ENCODE peak calls at places on chromosomes 13 and 19, in four cellular contexts. K is psoas muscle, V is dorsolateral prefrontal cortex, S is adrenal gland. T is an unnamed sample.

GRCh38 chr13:93304868-93305613 is 78.4 kb downstream of the GPC6 start:
- DNase-seq in K (no peak), V (no peak), S (no peak), T (no peak)

GRCh38 chr19:18340237-18340989 is at the start of gene PGPEP1:
- DNase-seq in S (peak; percentile 69), V (peak; percentile 73), K (peak; percentile 84), T (no peak)

GRCh38 chr19:52196256-52196967 is 6.6 kb downstream of the PPP2R1A start:
- DNase-seq in K (no peak), S (no peak), V (no peak), T (no peak)

GRCh38 chr19:2477732-2478191 is 1.8 kb downstream of the GADD45B start:
- DNase-seq in K (peak; percentile 59), S (no peak), V (no peak), T (no peak)

GRCh38 chr13:41696163-41697003 is 239.0 kb downstream of the RGCC start:
- DNase-seq in S (peak; percentile 24), V (no peak), K (no peak), T (peak; percentile 33)

GRCh38 chr19:14758816-14759215 is 19.5 kb downstream of the ADGRE2 start:
- DNase-seq in V (no peak), S (no peak), K (no peak), T (no peak)

GRCh38 chr19:21463449-21464105 is 41.8 kb upstream of the ZNF429 start:
- DNase-seq in K (peak; percentile 58), S (peak; percentile 64), V (peak; percentile 85), T (no peak)

GRCh38 chr19:29060833-29061364 is 152.1 kb downstream of the UQCRFS1 start:
- DNase-seq in V (no peak), K (no peak), S (no peak), T (no peak)

GRCh38 chr13:40777166-40777956 is 6.4 kb upstream of the MRPS31 start:
- DNase-seq in K (no peak), V (no peak), S (peak; percentile 46), T (no peak)

GRCh38 chr19:5338661-5339469 is 1.7 kb downstream of the PTPRS start:
- DNase-seq in K (no peak), S (no peak), V (peak; percentile 32), T (no peak)

DNA sequence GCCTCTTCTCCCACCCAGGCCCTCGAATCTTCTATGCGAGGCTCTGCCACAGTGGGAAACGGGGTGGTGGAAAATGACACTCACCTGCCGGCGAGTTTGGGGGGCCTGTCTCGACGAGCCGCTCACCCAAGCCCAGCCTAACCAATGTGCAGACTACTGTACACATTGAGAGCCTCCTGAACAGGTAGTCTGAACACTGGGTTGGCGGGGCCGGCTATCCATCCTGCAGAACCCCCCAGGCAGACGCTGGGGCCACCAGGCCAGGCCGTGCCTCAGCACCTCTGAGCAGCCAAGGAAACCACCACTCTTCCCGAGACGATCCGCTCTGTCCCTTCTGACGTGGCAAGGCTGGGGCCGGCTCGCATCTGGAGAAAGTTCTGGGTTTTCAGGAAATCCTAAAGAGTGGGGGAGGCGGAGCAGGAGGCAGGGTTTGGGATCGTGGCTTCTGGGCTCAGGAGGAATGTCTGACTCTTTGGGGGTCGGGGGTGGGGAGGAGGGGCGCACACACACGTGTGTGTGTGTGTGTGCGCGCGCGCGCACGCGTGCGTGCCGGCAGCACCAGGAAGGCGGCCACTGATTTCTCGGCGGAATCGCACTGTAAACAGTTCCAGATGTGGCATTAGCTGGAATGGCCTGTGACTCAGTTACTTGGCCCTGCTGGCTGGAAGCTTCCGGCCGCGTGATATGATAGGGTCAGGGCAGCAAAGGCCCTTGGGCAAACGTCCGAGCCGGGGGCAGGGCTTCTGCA is 18.5 kb downstream of the TMED1 start:
- DNase-seq in V (no peak), K (peak; percentile 86), S (peak; percentile 53), T (peak; percentile 95)
- H3K27ac ChIP-seq in V (peak overlapping the region; percentile 64), K (peak overlapping the region; percentile 60), S (peak overlapping the region; percentile 53), T (peak overlapping the region; percentile 99)

DNA sequence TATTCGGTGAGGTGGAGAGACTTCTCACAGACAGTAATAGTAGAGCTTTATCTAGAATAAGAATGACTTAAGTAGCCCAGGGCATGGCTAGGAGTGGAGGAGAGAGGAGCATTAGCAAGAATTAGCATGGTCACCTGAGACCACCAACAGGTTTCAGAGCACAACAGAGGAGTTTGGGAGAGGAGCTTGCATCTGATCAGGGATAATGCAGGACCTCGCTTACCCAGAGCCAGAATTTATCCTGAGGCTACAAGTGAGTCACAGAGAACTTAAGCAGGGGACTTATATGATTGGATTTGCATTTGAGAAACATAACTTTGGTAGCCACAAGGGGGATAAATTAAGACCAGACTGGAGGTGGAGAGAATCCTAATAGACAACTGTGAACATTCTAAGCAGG is 102.1 kb upstream of the FNDC3A start:
- DNase-seq in K (no peak), V (no peak), S (no peak), T (no peak)
- TF ChIP-seq CTCF in K (no peak), V (no peak), S (no peak), T (peak; percentile 20)

GRCh38 chr13:24747248-24748151 is 16.5 kb upstream of the RNF17 start:
- DNase-seq in V (no peak), K (no peak), S (no peak), T (no peak)
- H3K4me3 ChIP-seq in V (peak overlapping the region; percentile 55), K (peak overlapping the region; percentile 56), S (no peak overlapping the region), T (peak overlapping the region; percentile 31)

DNA sequence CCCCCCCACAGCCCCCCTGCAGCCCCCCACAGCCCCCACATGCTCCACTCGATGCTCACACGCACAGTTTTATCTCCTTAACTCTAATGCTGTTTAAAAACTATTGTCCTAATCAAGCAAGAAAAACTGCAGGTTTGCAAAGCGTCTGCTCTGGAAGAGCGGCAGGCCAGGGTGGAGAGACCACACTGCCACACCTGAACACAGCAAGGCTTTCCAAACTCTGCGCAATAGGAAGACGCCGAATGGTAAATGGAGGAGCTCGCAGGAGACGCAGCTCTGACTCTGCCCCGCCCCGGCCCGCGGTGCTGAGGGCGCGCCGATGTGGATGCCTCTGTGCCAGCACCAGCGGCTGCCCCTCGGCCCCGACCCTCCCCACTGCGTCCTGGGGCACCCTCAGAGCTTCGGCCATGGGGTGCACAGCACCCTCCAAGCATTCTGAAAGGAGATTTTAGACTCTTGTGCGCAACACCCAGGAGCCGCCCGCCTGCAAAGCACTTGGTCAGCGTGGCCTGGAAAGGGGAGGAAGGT is 32.4 kb downstream of the RASA3 start:
- DNase-seq in S (peak; percentile 0), K (peak; percentile 58), V (no peak), T (no peak)
- H3K27ac ChIP-seq in S (no peak overlapping the region), K (peak overlapping the region; percentile 75), V (peak overlapping the region; percentile 84), T (no peak overlapping the region)

GRCh38 chr19:35055715-35056179 is 14.2 kb downstream of the HPN start:
- DNase-seq in S (no peak), K (no peak), V (peak; percentile 53), T (no peak)
- TF ChIP-seq CTCF in S (no peak), K (no peak), V (no peak), T (no peak)

DNA sequence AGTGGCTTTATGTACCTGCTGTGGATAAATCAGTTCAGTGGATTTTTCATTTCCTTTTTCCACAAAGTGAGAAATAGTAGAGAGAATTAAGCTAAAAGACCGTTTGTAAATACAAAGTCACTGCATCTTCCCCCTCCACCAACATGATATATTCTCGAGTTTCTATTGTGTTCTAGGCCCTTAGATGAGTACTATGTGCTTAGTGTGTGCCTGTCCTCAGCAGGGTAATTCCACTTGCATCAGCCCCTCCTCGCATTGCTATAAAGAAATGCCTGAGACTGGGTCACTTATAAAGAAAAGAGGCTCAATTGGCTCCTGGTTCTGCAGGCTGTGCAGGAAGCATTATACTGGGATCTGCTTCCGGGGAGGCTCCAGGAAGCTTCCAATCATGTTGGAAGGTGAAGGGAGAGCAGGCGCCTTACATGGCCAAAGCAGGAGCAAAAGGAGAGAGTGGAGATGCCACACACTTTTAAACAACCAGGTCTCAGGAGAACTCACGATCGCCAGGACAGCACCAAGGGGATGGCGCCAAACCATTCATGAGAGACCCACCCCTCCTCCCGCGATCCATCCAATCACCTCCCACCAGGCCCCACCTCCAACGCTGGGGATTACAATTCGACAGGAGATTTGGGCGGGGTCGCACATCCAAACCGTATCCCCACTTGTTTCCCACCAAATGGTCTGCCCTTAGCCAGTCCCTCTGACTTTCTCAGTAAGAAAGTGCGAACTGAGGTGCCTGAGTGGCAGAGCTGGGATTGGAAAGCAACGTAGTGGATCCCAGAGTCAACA is 102.3 kb upstream of the ABCC4 start:
- DNase-seq in V (no peak), K (no peak), S (no peak), T (no peak)
- H3K4me3 ChIP-seq in V (peak overlapping the region; percentile 64), K (peak overlapping the region; percentile 57), S (peak overlapping the region; percentile 16), T (peak overlapping the region; percentile 57)

T was measured in AG04450.